ENCODE peak calls at places on chromosomes 7 and 10, in six cellular contexts. H is GM23338, M is fibroblast of pulmonary artery, Q is choroid plexus epithelial cell, W is fibroblast of villous mesenchyme, Y is HFF-Myc. P is an unnamed sample.

GRCh38 chr10:68950598-68950997 is 5.4 kb upstream of the DDX21 start:
- DNase-seq in M (no peak), Y (no peak), H (no peak), Q (no peak), W (no peak), P (no peak)

GRCh38 chr7:156376317-156376716 is 264.3 kb upstream of the RNF32 start:
- DNase-seq in H (no peak), Q (no peak), M (no peak), W (no peak), Y (no peak), P (no peak)

GRCh38 chr7:129785457-129786178 is 167.1 kb downstream of the UBE2H start:
- DNase-seq in H (no peak), Y (no peak), W (no peak), Q (no peak), M (no peak), P (no peak)

GRCh38 chr10:122504551-122504950 is 43.2 kb downstream of the HTRA1 start:
- DNase-seq in Y (no peak), H (no peak), Q (peak; percentile 97), W (peak; percentile 57), M (peak; percentile 92), P (peak; percentile 92)

GRCh38 chr7:141014091-141014490 is 661 bp downstream of the MRPS33 start:
- DNase-seq in Q (peak; percentile 35), M (peak; percentile 57), W (peak; percentile 4), Y (no peak), H (peak; percentile 25), P (no peak)

GRCh38 chr10:106559442-106559841 is 605.1 kb downstream of the SORCS1 start:
- DNase-seq in Y (no peak), H (no peak), M (peak; percentile 42), W (no peak), Q (peak; percentile 81), P (peak; percentile 86)

GRCh38 chr10:107553470-107553869 is 389.0 kb upstream of the SORCS1 start:
- DNase-seq in W (peak; percentile 47), H (no peak), Q (peak; percentile 87), M (peak; percentile 46), Y (no peak), P (peak; percentile 81)

GRCh38 chr7:140080919-140081318 is 18.2 kb upstream of the PARP12 start:
- DNase-seq in W (no peak), Q (no peak), M (no peak), H (no peak), Y (no peak), P (no peak)

GRCh38 chr10:97407211-97407951 is 6.2 kb upstream of the RRP12 start:
- DNase-seq in M (peak; percentile 86), Y (peak; percentile 75), H (peak; percentile 90), Q (peak; percentile 89), W (peak; percentile 81), P (peak; percentile 86)

GRCh38 chr7:95213809-95214492 is 110.4 kb downstream of the PON1 start:
- DNase-seq in H (no peak), M (peak; percentile 55), Y (no peak), W (peak; percentile 17), Q (peak; percentile 61), P (peak; percentile 73)

GRCh38 chr10:78455873-78456272 is 422.2 kb downstream of the RPS24 start:
- DNase-seq in W (no peak), Q (no peak), Y (no peak), H (no peak), M (no peak), P (no peak)

GRCh38 chr7:107686816-107687387 is 26.3 kb downstream of the SLC26A4 start:
- DNase-seq in Q (no peak), M (no peak), W (no peak), Y (no peak), H (no peak), P (no peak)

GRCh38 chr7:32256376-32256775 is 186.2 kb upstream of the PDE1C start:
- DNase-seq in Y (no peak), W (no peak), M (no peak), Q (no peak), H (no peak), P (no peak)

GRCh38 chr7:55019329-55019690 is 493 bp downstream of the EGFR start:
- DNase-seq in M (peak; percentile 30), Q (no peak), H (peak; percentile 64), W (peak; percentile 60), Y (no peak), P (peak; percentile 42)

GRCh38 chr7:118087121-118087520 is 96.8 kb upstream of the LSM8 start:
- DNase-seq in H (no peak), M (no peak), W (no peak), Q (no peak), Y (no peak), P (no peak)

GRCh38 chr10:68796609-68797008 is 30.7 kb upstream of the STOX1 start:
- DNase-seq in M (no peak), Q (no peak), H (no peak), Y (no peak), W (no peak), P (no peak)

GRCh38 chr10:88974446-88975376 is 15.9 kb upstream of the FAS start:
- DNase-seq in W (peak; percentile 66), M (no peak), Y (no peak), Q (peak; percentile 51), H (no peak), P (peak; percentile 33)

GRCh38 chr7:143245123-143245522 is 18.1 kb upstream of the GSTK1 start:
- DNase-seq in Y (no peak), M (peak; percentile 44), H (no peak), W (peak; percentile 48), Q (peak; percentile 57), P (peak; percentile 14)

GRCh38 chr7:15495170-15495569 is 66.6 kb downstream of the AGMO start:
- DNase-seq in H (no peak), Q (no peak), Y (no peak), W (no peak), M (no peak), P (no peak)

GRCh38 chr7:116209561-116210070 is 723 bp upstream of the TES start:
- DNase-seq in H (no peak), W (no peak), Q (no peak), M (no peak), Y (no peak), P (no peak)

GRCh38 chr7:30510124-30511074 is 5.8 kb upstream of the GGCT start:
- DNase-seq in Q (peak; percentile 77), M (peak; percentile 72), W (peak; percentile 59), H (peak; percentile 75), Y (peak; percentile 11), P (peak; percentile 73)

GRCh38 chr10:95408148-95408930 is 117.5 kb upstream of the PDLIM1 start:
- DNase-seq in Q (no peak), M (no peak), W (no peak), Y (no peak), H (no peak), P (no peak)

GRCh38 chr7:137986252-137987010 is 15.5 kb downstream of the CREB3L2 start:
- DNase-seq in M (peak; percentile 92), Q (peak; percentile 86), H (no peak), W (peak; percentile 99), Y (no peak), P (peak; percentile 67)

GRCh38 chr7:133330085-133330484 is 77.2 kb downstream of the EXOC4 start:
- DNase-seq in M (no peak), Q (no peak), Y (no peak), W (no peak), H (peak; percentile 47), P (no peak)

GRCh38 chr7:51045319-51046102 is 262.8 kb upstream of the GRB10 start:
- DNase-seq in Q (peak; percentile 89), M (peak; percentile 19), W (peak; percentile 94), Y (peak; percentile 85), H (no peak), P (peak; percentile 90)

GRCh38 chr10:128102480-128103228 is 23.6 kb downstream of the MKI67 start:
- DNase-seq in Y (no peak), Q (no peak), H (no peak), M (no peak), W (no peak), P (no peak)

DNA sequence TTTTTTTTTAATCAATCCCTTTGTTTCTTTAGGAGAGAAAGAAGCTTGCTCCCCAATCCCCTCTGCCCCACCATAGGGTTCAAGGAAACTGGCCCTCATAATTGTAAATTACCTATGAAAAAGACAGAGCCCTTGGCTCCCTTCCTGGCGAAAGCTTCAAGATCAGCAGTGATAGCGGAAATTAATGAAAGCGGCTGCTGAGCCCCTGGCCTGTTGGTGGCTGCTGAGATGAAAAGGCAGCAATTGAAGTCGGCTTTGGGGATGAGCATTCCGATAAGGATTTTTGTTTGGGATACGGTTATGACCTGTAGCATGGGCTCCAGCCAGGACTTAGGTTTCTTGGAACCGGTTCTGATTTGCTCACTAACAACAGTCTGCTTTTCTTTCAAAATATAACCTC is 94.4 kb downstream of the SORCS3 start:
- DNase-seq in W (no peak), H (peak; percentile 48), Y (no peak), Q (no peak), M (no peak), P (no peak)
- H3K4me3 ChIP-seq in W (no peak overlapping the region), H (peak overlapping the region; percentile 22), Y (no peak overlapping the region), Q (no peak overlapping the region), M (no peak overlapping the region), P (no peak overlapping the region)

DNA sequence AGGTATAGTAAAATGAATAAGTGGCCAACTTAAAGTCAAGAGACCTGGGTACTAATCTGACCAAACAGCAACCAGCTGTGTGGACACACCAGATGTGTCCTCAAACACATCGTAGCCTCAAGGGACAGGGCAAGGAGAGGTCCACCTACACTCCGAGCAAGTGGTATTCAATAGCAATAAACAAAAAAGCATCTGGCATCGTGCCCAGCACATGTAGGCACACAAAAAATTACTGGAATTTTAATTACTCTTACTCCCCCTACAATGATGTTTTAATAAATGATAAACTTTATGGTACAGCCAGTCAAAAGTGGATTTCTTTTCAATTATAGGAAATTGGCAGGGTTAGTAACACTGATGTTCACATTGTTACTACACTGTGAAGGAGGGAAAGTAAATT is 3.5 kb upstream of the RGS10 start:
- DNase-seq in M (no peak), W (no peak), Q (no peak), H (no peak), Y (no peak), P (peak; percentile 28)
- TF ChIP-seq CTCF in M (no peak), W (no peak), Q (no peak), H (no peak), Y (no peak), P (no peak)

DNA sequence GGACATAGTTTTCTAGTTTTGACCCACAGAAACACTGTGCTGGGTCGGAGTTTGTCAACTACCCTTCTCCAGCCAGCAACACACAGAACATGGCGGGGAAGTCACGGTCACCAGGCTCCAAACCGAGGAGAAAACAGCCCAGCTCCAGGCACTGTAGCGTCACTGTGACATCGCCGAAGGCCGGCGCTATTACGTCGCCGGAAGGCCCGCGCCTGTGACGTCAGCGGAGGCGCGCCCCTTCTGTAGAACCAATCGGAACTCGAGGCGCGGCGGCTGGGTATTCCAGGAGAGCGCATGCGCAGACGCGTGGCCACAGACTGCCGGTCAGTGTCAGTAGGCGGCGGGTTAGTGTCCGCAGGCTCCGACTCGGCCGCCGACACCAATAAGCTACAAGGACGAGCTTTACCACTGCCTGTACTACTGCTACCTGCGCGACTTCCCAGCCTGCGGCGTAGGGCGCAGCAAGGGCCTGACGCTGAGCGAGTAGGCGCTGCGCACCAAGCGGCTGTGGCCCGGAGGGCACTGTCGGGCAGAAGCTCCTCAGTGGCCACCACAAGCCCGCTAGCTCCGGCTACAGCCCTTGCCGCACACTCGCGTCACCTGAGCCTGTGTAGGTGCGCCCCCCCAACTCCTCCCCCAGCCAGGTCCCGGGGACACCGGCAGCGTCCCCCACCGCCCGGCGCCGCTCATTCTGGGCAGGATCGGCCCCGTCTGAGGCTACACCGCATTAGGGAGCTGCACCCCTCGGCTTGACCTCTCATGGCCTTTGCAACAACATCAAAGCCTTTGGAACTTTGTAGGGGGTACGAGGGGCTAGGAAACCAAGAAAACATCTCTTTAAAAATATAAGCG is 35.1 kb upstream of the SRRM3 start:
- DNase-seq in M (peak; percentile 97), H (peak; percentile 98), Q (peak; percentile 97), W (peak; percentile 97), Y (peak; percentile 74), P (peak; percentile 97)
- H3K4me3 ChIP-seq in M (peak overlapping the region; percentile 65), H (peak overlapping the region; percentile 76), Q (peak overlapping the region; percentile 81), W (peak overlapping the region; percentile 62), Y (peak overlapping the region; percentile 59), P (peak overlapping the region; percentile 72)

GRCh38 chr10:124691448-124692435 is 52.4 kb downstream of the FAM53B start:
- DNase-seq in W (no peak), M (no peak), Y (no peak), Q (no peak), H (no peak), P (no peak)
- TF ChIP-seq CTCF in W (no peak), M (no peak), Y (no peak), Q (no peak), H (no peak), P (no peak)

P was measured in cardiac fibroblast.